ENCODE peak calls at places on chromosomes 2 and 18, in ten cellular contexts. H, Y, N, T, M, I, X, C, F and J are unnamed samples.

GRCh38 chr2:158539176-158539895 is 82.6 kb downstream of the PKP4 start:
- DNase-seq in Y (no peak), M (no peak), X (peak; percentile 83), C (no peak), I (no peak), H (no peak), T (peak; percentile 22), N (no peak), F (no peak), J (no peak)

GRCh38 chr2:11788725-11789124 is 42.3 kb downstream of the LPIN1 start:
- DNase-seq in T (no peak), X (no peak), Y (no peak), N (no peak), M (no peak), I (no peak), H (no peak), C (no peak), F (no peak), J (no peak)

GRCh38 chr2:236657215-236657614 is 87.6 kb downstream of the ACKR3 start:
- DNase-seq in H (no peak), X (no peak), I (no peak), F (no peak), N (no peak), Y (no peak), M (no peak), C (no peak), T (no peak), J (no peak)

GRCh38 chr2:210445116-210445707 is 31.3 kb downstream of the LANCL1 start:
- DNase-seq in C (peak; percentile 25), F (no peak), T (no peak), H (no peak), Y (no peak), N (no peak), X (peak; percentile 8), I (no peak), M (no peak), J (no peak)

GRCh38 chr2:237434916-237435315 is 21.0 kb upstream of the COL6A3 start:
- DNase-seq in I (peak; percentile 65), X (no peak), C (no peak), N (no peak), F (no peak), T (no peak), H (peak; percentile 45), M (no peak), Y (no peak), J (no peak)

GRCh38 chr2:152644197-152644873 is 72.9 kb downstream of the PRPF40A start:
- DNase-seq in H (no peak), I (no peak), N (no peak), Y (no peak), M (no peak), X (no peak), F (no peak), C (peak; percentile 36), T (no peak), J (no peak)

GRCh38 chr2:196617430-196617829 is 22.1 kb upstream of the CCDC150 start:
- DNase-seq in M (no peak), Y (no peak), C (no peak), F (no peak), T (no peak), X (no peak), I (no peak), N (no peak), H (no peak), J (no peak)

GRCh38 chr2:37627715-37628114 is 43.7 kb downstream of the CDC42EP3 start:
- DNase-seq in X (peak; percentile 81), C (peak; percentile 17), M (no peak), N (no peak), F (no peak), I (no peak), T (no peak), Y (no peak), H (no peak), J (no peak)

GRCh38 chr18:5868218-5868904 is 27.0 kb downstream of the TMEM200C start:
- DNase-seq in Y (peak; percentile 70), T (peak; percentile 82), F (peak; percentile 49), N (peak; percentile 51), C (peak; percentile 90), X (peak; percentile 66), H (peak; percentile 63), I (no peak), M (no peak), J (no peak)

GRCh38 chr2:241673797-241674725 is 12.6 kb downstream of the DTYMK start:
- DNase-seq in M (no peak), Y (no peak), N (no peak), T (no peak), I (no peak), X (no peak), C (peak; percentile 65), F (no peak), H (no peak), J (no peak)

GRCh38 chr18:13462686-13463085 is 244.1 kb downstream of the LDLRAD4 start:
- DNase-seq in H (no peak), I (no peak), T (no peak), C (no peak), X (no peak), Y (no peak), M (no peak), N (no peak), F (no peak), J (no peak)

GRCh38 chr2:215896921-215897320 is 116.4 kb downstream of the MREG start:
- DNase-seq in I (no peak), C (no peak), X (peak; percentile 33), Y (no peak), H (no peak), F (no peak), T (no peak), N (no peak), M (no peak), J (no peak)

GRCh38 chr2:98160574-98160973 is 73.6 kb downstream of the VWA3B start:
- DNase-seq in M (no peak), N (no peak), H (no peak), T (no peak), C (no peak), I (no peak), F (peak; percentile 82), X (no peak), Y (no peak), J (no peak)

GRCh38 chr2:72543527-72544216 is 282.2 kb downstream of the EXOC6B start:
- DNase-seq in M (no peak), T (no peak), F (no peak), I (no peak), C (no peak), N (no peak), X (no peak), Y (no peak), H (no peak), J (no peak)

GRCh38 chr2:174615951-174616436 is 18.4 kb upstream of the WIPF1 start:
- DNase-seq in T (no peak), M (no peak), H (no peak), F (no peak), X (peak; percentile 75), N (no peak), I (no peak), C (no peak), Y (peak; percentile 41), J (no peak)

GRCh38 chr18:3186678-3187658 is 32.8 kb downstream of the MYOM1 start:
- DNase-seq in I (no peak), Y (peak; percentile 29), N (no peak), T (peak; percentile 68), F (no peak), H (no peak), X (no peak), C (peak; percentile 11), M (no peak), J (no peak)

GRCh38 chr18:12420831-12421421 is 13.2 kb downstream of the PRELID3A start:
- DNase-seq in M (no peak), N (no peak), X (no peak), Y (no peak), H (no peak), I (no peak), C (peak; percentile 55), F (no peak), T (no peak), J (no peak)

GRCh38 chr2:185202928-185203327 is 535.7 kb upstream of the FSIP2 start:
- DNase-seq in I (no peak), M (no peak), H (no peak), C (no peak), Y (no peak), X (no peak), F (no peak), T (no peak), N (no peak), J (no peak)

GRCh38 chr2:79511320-79511951 is 1.4 kb upstream of the CTNNA2 start:
- DNase-seq in N (peak; percentile 21), X (peak; percentile 1), M (peak; percentile 47), T (peak; percentile 74), H (peak; percentile 35), I (no peak), F (no peak), C (peak; percentile 88), Y (peak; percentile 17), J (no peak)

DNA sequence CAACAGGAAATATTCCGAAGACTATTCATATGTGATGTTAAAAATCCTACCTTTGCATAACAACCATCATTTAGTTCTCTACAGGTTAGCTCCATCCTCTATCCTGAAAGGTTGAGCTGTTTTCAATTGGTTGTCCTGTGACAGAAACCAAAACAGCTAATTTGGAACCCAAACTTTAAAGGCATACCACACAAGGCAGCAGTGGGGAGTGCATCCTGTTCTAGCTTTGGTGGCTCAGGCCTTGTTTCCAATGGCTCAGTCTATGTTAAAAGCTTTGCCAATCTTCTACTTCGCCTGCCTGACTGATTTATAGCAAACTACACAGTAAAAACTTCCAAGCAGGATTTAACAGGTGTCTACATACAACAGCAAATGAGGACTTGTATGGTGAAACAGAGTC is 3.2 kb downstream of the CD226 start:
- DNase-seq in N (no peak), F (no peak), X (no peak), I (no peak), Y (no peak), H (no peak), C (no peak), M (no peak), T (no peak), J (no peak)
- H3K27ac ChIP-seq in N (no peak overlapping the region), F (no peak overlapping the region), X (no peak overlapping the region), I (no peak overlapping the region), Y (no peak overlapping the region), H (no peak overlapping the region), C (no peak overlapping the region), M (no peak overlapping the region), T (no peak overlapping the region), J (no peak overlapping the region)

GRCh38 chr18:37019157-37019571 is 190.2 kb downstream of the KIAA1328 start:
- DNase-seq in T (peak; percentile 15), C (peak; percentile 84), M (peak; percentile 13), H (no peak), X (peak; percentile 62), Y (no peak), F (no peak), N (no peak), I (no peak), J (no peak)
- H3K4me3 ChIP-seq in T (no peak overlapping the region), C (no peak overlapping the region), M (no peak overlapping the region), H (no peak overlapping the region), X (no peak overlapping the region), Y (no peak overlapping the region), F (no peak overlapping the region), N (no peak overlapping the region), I (no peak overlapping the region), J (no peak overlapping the region)

GRCh38 chr2:234994340-234995321 is 42.8 kb downstream of the SH3BP4 start:
- DNase-seq in T (no peak), M (no peak), X (no peak), I (no peak), Y (no peak), N (no peak), F (peak; percentile 41), H (no peak), C (peak; percentile 56), J (peak; percentile 60)
- H3K4me1 ChIP-seq in T (peaks cover 97% of the 10 kb centered on the region), M (peaks cover 35% of the 10 kb centered on the region), X (peaks cover 35% of the 10 kb centered on the region), I (no peaks in the 10 kb centered on the region), Y (peaks cover 14% of the 10 kb centered on the region), N (peaks cover 33% of the 10 kb centered on the region), F (no peaks in the 10 kb centered on the region), H (no peaks in the 10 kb centered on the region), C (peaks cover 18% of the 10 kb centered on the region), J (peaks cover 12% of the 10 kb centered on the region)

GRCh38 chr18:33135951-33136660 is 304.4 kb downstream of the CCDC178 start:
- DNase-seq in X (no peak), F (no peak), N (no peak), Y (no peak), M (no peak), I (no peak), H (no peak), C (no peak), T (no peak), J (no peak)
- H3K27ac ChIP-seq in X (no peak overlapping the region), F (no peak overlapping the region), N (no peak overlapping the region), Y (no peak overlapping the region), M (no peak overlapping the region), I (no peak overlapping the region), H (no peak overlapping the region), C (no peak overlapping the region), T (no peak overlapping the region), J (no peak overlapping the region)